ENCODE peak calls at places on chromosome 9, in eight cellular contexts. S, M, R, F, P, K, Q and D are unnamed samples.
A peak's percentile ranks its signal among the peaks of the same experiment; 100 is the strongest.

GRCh38 chr9:110555551-110555950 is 24.0 kb downstream of the SVEP1 start:
- DNase-seq in K (no peak), P (no peak), M (no peak), R (no peak), S (peak; percentile 76), Q (peak; percentile 67), F (no peak), D (no peak)

GRCh38 chr9:129386812-129387177 is 208.7 kb upstream of the IER5L start:
- DNase-seq in R (no peak), F (no peak), P (no peak), S (no peak), Q (no peak), K (no peak), M (no peak), D (no peak)

GRCh38 chr9:82987370-82987769 is 75.6 kb downstream of the RASEF start:
- DNase-seq in F (no peak), S (no peak), M (no peak), R (no peak), P (no peak), K (no peak), Q (no peak), D (no peak)

GRCh38 chr9:131960311-131960710 is 119.4 kb downstream of the MED27 start:
- DNase-seq in P (no peak), Q (no peak), R (peak; percentile 33), F (no peak), K (no peak), S (peak; percentile 32), M (no peak), D (no peak)

GRCh38 chr9:105026451-105026850 is 98.5 kb upstream of the ABCA1 start:
- DNase-seq in K (no peak), F (no peak), S (peak; percentile 84), Q (no peak), P (no peak), M (no peak), R (peak; percentile 47), D (no peak)

GRCh38 chr9:123658792-123659191 is 271.1 kb downstream of the DENND1A start:
- DNase-seq in P (no peak), Q (no peak), F (no peak), K (no peak), M (no peak), S (no peak), R (no peak), D (no peak)

GRCh38 chr9:114722363-114722695 is 40.3 kb upstream of the TEX48 start:
- DNase-seq in P (no peak), R (no peak), S (no peak), M (no peak), Q (no peak), K (no peak), F (no peak), D (no peak)

GRCh38 chr9:99489043-99489378 is 266.9 kb downstream of the SEC61B start:
- DNase-seq in P (no peak), K (no peak), S (peak; percentile 48), F (no peak), Q (peak; percentile 72), R (no peak), M (no peak), D (no peak)

GRCh38 chr9:26262431-26262830 is 584.2 kb upstream of the TUSC1 start:
- DNase-seq in P (no peak), S (peak; percentile 30), R (no peak), K (no peak), M (no peak), Q (no peak), F (no peak), D (peak; percentile 24)

GRCh38 chr9:78133751-78134150 is 102.1 kb upstream of the CEP78 start:
- DNase-seq in Q (no peak), P (no peak), M (no peak), R (no peak), F (no peak), K (no peak), S (no peak), D (no peak)

GRCh38 chr9:106862946-106863740 is at the start of gene ZNF462:
- DNase-seq in M (no peak), R (peak; percentile 60), K (no peak), P (peak; percentile 75), Q (no peak), F (peak; percentile 61), S (peak; percentile 84), D (peak; percentile 35)

GRCh38 chr9:113281356-113281755 is 5.9 kb downstream of the PRPF4 start:
- DNase-seq in S (no peak), Q (no peak), M (no peak), R (no peak), F (no peak), K (no peak), P (no peak), D (no peak)

GRCh38 chr9:94135222-94135621 is 51.0 kb downstream of the PTPDC1 start:
- DNase-seq in Q (peak; percentile 93), K (no peak), R (no peak), P (no peak), S (peak; percentile 99), F (no peak), M (no peak), D (peak; percentile 65)

GRCh38 chr9:6922680-6923079 is 164.9 kb downstream of the KDM4C start:
- DNase-seq in M (no peak), P (no peak), S (no peak), Q (no peak), F (no peak), K (no peak), R (no peak), D (no peak)

GRCh38 chr9:3900673-3901318 is 375.0 kb upstream of the RFX3 start:
- DNase-seq in K (no peak), R (no peak), Q (no peak), M (no peak), S (no peak), F (no peak), P (no peak), D (no peak)

GRCh38 chr9:6955251-6955921 is 197.6 kb downstream of the KDM4C start:
- DNase-seq in Q (no peak), S (peak; percentile 79), M (no peak), R (no peak), P (peak; percentile 19), F (no peak), K (no peak), D (peak; percentile 89)

GRCh38 chr9:104463864-104464263 is 40.2 kb upstream of the OR13F1 start:
- DNase-seq in M (no peak), R (no peak), P (no peak), S (no peak), Q (no peak), K (no peak), F (no peak), D (no peak)

GRCh38 chr9:114348906-114349482 is 19.3 kb downstream of the ORM2 start:
- DNase-seq in M (peak; percentile 68), K (peak; percentile 57), R (peak; percentile 90), Q (peak; percentile 97), P (peak; percentile 88), F (peak; percentile 49), S (peak; percentile 98), D (no peak)

GRCh38 chr9:13354733-13355132 is 75.2 kb upstream of the MPDZ start:
- DNase-seq in Q (no peak), P (no peak), F (no peak), K (no peak), M (no peak), S (peak; percentile 68), R (no peak), D (no peak)

GRCh38 chr9:126430124-126430523 is 103.5 kb downstream of the MVB12B start:
- DNase-seq in S (no peak), M (no peak), K (no peak), P (no peak), Q (no peak), F (no peak), R (no peak), D (no peak)

GRCh38 chr9:551986-552930 is 289.2 kb upstream of the DMRT1 start:
- DNase-seq in Q (peak; percentile 23), R (no peak), S (no peak), P (peak; percentile 10), M (no peak), F (no peak), K (no peak), D (no peak)

GRCh38 chr9:112969730-112970129 is 42.3 kb downstream of the ZNF883 start:
- DNase-seq in F (no peak), Q (no peak), K (no peak), R (no peak), M (no peak), S (no peak), P (peak; percentile 4), D (no peak)

GRCh38 chr9:95057121-95057520 is 260.4 kb downstream of the FANCC start:
- DNase-seq in Q (no peak), P (no peak), M (no peak), F (no peak), S (no peak), R (no peak), K (no peak), D (no peak)

GRCh38 chr9:131960805-131961495 is 118.7 kb downstream of the MED27 start:
- DNase-seq in S (no peak), R (no peak), P (no peak), Q (no peak), F (no peak), K (no peak), M (no peak), D (peak; percentile 38)

GRCh38 chr9:133122935-133123611 is 2.0 kb upstream of the RALGDS start:
- DNase-seq in P (peak; percentile 78), F (no peak), Q (no peak), M (no peak), S (peak; percentile 34), R (no peak), K (no peak), D (no peak)

GRCh38 chr9:105064248-105065118 is 136.5 kb upstream of the ABCA1 start:
- DNase-seq in R (peak; percentile 90), F (peak; percentile 90), K (no peak), Q (peak; percentile 97), S (peak; percentile 99), M (no peak), P (peak; percentile 89), D (peak; percentile 92)